ENCODE peak calls at places on chromosomes 13 and 19, in four cellular contexts. X is naive thymus-derived CD4-positive, alpha-beta T cell; I is heart left ventricle; E is GM23248. B is an unnamed sample.
A peak's percentile ranks its signal among the peaks of the same experiment; 100 is the strongest.

GRCh38 chr19:17393914-17394313 is at the start of gene CCDC194:
- DNase-seq in X (no peak), I (no peak), E (peak; percentile 14), B (no peak)

GRCh38 chr19:3849787-3850186 is 19.1 kb downstream of the ZFR2 start:
- DNase-seq in X (no peak), I (no peak), E (no peak), B (no peak)

GRCh38 chr13:50644081-50644871 is 199.2 kb downstream of the DLEU7 start:
- DNase-seq in X (no peak), I (no peak), E (no peak), B (no peak)

GRCh38 chr13:26881154-26881553 is 120.6 kb upstream of the GPR12 start:
- DNase-seq in X (no peak), I (no peak), E (peak; percentile 28), B (no peak)

GRCh38 chr19:29837448-29837961 is 25.7 kb downstream of the CCNE1 start:
- DNase-seq in X (peak; percentile 82), I (no peak), E (no peak), B (peak; percentile 21)

GRCh38 chr13:21670006-21670882 is 629 bp upstream of the FGF9 start:
- DNase-seq in X (peak; percentile 56), I (peak; percentile 63), E (peak; percentile 67), B (peak; percentile 70)

GRCh38 chr19:27752530-27753184 is 1460.3 kb downstream of the UQCRFS1 start:
- DNase-seq in X (no peak), I (no peak), E (no peak), B (no peak)

GRCh38 chr19:416416-416815 is 7.5 kb upstream of the C2CD4C start:
- DNase-seq in X (no peak), I (no peak), E (no peak), B (no peak)

GRCh38 chr19:20039203-20039723 is at the start of gene ZNF682:
- DNase-seq in X (peak; percentile 95), I (peak; percentile 95), E (peak; percentile 99), B (peak; percentile 94)

GRCh38 chr13:108070491-108070890 is 144.8 kb downstream of the LIG4 start:
- DNase-seq in X (no peak), I (no peak), E (no peak), B (no peak)

GRCh38 chr13:113822956-113823744 is 40.7 kb downstream of the GAS6 start:
- DNase-seq in X (no peak), I (no peak), E (no peak), B (no peak)

GRCh38 chr13:78241278-78241919 is 322.8 kb upstream of the EDNRB start:
- DNase-seq in X (no peak), I (peak; percentile 16), E (peak; percentile 70), B (no peak)

GRCh38 chr19:48477696-48478338 is 8.6 kb downstream of the CYTH2 start:
- DNase-seq in X (no peak), I (no peak), E (no peak), B (no peak)

GRCh38 chr19:35856546-35857149 is at the start of gene KIRREL2:
- DNase-seq in X (peak; percentile 13), I (no peak), E (no peak), B (no peak)

GRCh38 chr13:76472916-76473315 is 413.3 kb downstream of the KCTD12 start:
- DNase-seq in X (no peak), I (no peak), E (no peak), B (no peak)

GRCh38 chr13:63517376-63517775 is 2101.7 kb upstream of the PCDH20 start:
- DNase-seq in X (no peak), I (no peak), E (no peak), B (no peak)

GRCh38 chr19:13974073-13974472 is 21.8 kb downstream of the DCAF15 start:
- DNase-seq in X (peak; percentile 69), I (no peak), E (no peak), B (peak; percentile 52)

GRCh38 chr13:80010286-80010831 is 330.6 kb downstream of the SPRY2 start:
- DNase-seq in X (no peak), I (no peak), E (no peak), B (no peak)

GRCh38 chr19:56537442-56537841 is 1.3 kb upstream of the ZFP28 start:
- DNase-seq in X (no peak), I (no peak), E (no peak), B (no peak)
- H3K27ac ChIP-seq in X (no peak overlapping the region), I (no peak overlapping the region), E (no peak overlapping the region), B (no peak overlapping the region)

GRCh38 chr13:44757671-44758070 is 181.5 kb upstream of the TSC22D1 start:
- DNase-seq in X (no peak), I (no peak), E (no peak), B (no peak)

GRCh38 chr13:44759222-44759721 is 183.1 kb upstream of the TSC22D1 start:
- DNase-seq in X (no peak), I (no peak), E (peak; percentile 16), B (no peak)

GRCh38 chr13:44758595-44759221 is 182.6 kb upstream of the TSC22D1 start:
- DNase-seq in X (no peak), I (no peak), E (peak; percentile 91), B (no peak)

GRCh38 chr13:44760434-44760833 is 184.3 kb upstream of the TSC22D1 start:
- DNase-seq in X (no peak), I (no peak), E (no peak), B (no peak)

GRCh38 chr13:44759723-44760360 is 183.7 kb upstream of the TSC22D1 start:
- DNase-seq in X (no peak), I (no peak), E (no peak), B (no peak)
- H3K4me1 ChIP-seq in X (no peaks in the 10 kb centered on the region), I (peaks cover 8% of the 10 kb centered on the region), E (peaks cover 38% of the 10 kb centered on the region), B (no peaks in the 10 kb centered on the region)

GRCh38 chr13:23617551-23618014 is 47.4 kb downstream of the TNFRSF19 start:
- DNase-seq in X (no peak), I (no peak), E (peak; percentile 51), B (no peak)
- H3K27ac ChIP-seq in X (no peak overlapping the region), I (peak overlapping the region; percentile 36), E (peak overlapping the region; percentile 40), B (no peak overlapping the region)

DNA sequence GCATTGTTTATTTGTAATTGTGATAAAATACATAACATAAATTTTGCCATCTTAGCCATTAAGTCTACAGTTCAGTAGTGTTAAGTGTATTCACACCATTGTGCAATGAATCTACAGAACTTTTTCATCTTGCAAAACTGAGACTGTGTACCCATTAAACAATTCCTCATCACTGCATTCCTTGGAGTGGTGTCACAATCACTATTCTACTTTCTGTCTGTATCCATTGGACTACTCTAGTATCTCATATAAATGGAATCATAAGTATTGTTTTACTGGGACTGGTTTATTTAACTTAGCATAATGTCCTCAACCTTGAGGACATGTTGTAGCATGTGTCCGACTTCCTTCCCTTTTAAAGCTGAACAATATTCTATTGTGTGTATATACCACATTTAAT is 36.8 kb downstream of the UFM1 start:
- DNase-seq in X (no peak), I (no peak), E (peak; percentile 63), B (no peak)
- H3K4me1 ChIP-seq in X (no peaks in the 10 kb centered on the region), I (peaks cover 3% of the 10 kb centered on the region), E (peaks cover 36% of the 10 kb centered on the region), B (no peaks in the 10 kb centered on the region)

B was measured in CD8-positive, alpha-beta T cell.